ENCODE peak calls at places on chromosomes 3 and 15, in seven cellular contexts. R is K562, W is SK-N-SH, G is HCT116, M is HepG2, J is GM12878, H is H1. E is an unnamed sample.

GRCh38 chr3:142429582-142429981 is 18.3 kb downstream of the XRN1 start:
- DNase-seq in R (no peak), W (no peak), G (no peak), M (no peak), J (no peak), H (no peak), E (no peak)

GRCh38 chr3:187211532-187212274 is 14.4 kb downstream of the RTP1 start:
- DNase-seq in R (no peak), W (no peak), G (no peak), M (no peak), J (no peak), H (no peak), E (no peak)

GRCh38 chr3:126340081-126340511 is 17.1 kb downstream of the KLF15 start:
- DNase-seq in R (no peak), W (no peak), G (no peak), M (no peak), J (no peak), H (no peak), E (no peak)

GRCh38 chr3:76307556-76307955 is 522.2 kb upstream of the ZNF717 start:
- DNase-seq in R (no peak), W (no peak), G (no peak), M (no peak), J (no peak), H (no peak), E (no peak)

GRCh38 chr3:54146383-54147239 is 24.3 kb downstream of the CACNA2D3 start:
- DNase-seq in R (peak; percentile 7), W (peak; percentile 82), G (peak; percentile 4), M (peak; percentile 25), J (no peak), H (no peak), E (peak; percentile 46)

GRCh38 chr15:100733088-100733487 is 130.7 kb downstream of the ASB7 start:
- DNase-seq in R (no peak), W (peak; percentile 3), G (no peak), M (no peak), J (no peak), H (no peak), E (no peak)

GRCh38 chr15:51086409-51086808 is 8.3 kb downstream of the TNFAIP8L3 start:
- DNase-seq in R (no peak), W (no peak), G (no peak), M (no peak), J (no peak), H (no peak), E (no peak)

GRCh38 chr3:57918123-57918837 is 89.9 kb upstream of the FLNB start:
- DNase-seq in R (no peak), W (no peak), G (no peak), M (no peak), J (no peak), H (no peak), E (no peak)

GRCh38 chr3:55704521-55704920 is 217.4 kb upstream of the WNT5A start:
- DNase-seq in R (no peak), W (no peak), G (no peak), M (no peak), J (no peak), H (no peak), E (no peak)

GRCh38 chr15:51132384-51133139 is 37.9 kb upstream of the TNFAIP8L3 start:
- DNase-seq in R (peak; percentile 56), W (peak; percentile 45), G (peak; percentile 15), M (peak; percentile 28), J (no peak), H (no peak), E (peak; percentile 39)

GRCh38 chr3:117790256-117790987 is 1080.8 kb downstream of the TUSC7 start:
- DNase-seq in R (no peak), W (no peak), G (no peak), M (no peak), J (no peak), H (no peak), E (no peak)

GRCh38 chr3:126127452-126127851 is 43.5 kb upstream of the SLC41A3 start:
- DNase-seq in R (no peak), W (no peak), G (no peak), M (no peak), J (no peak), H (no peak), E (no peak)

GRCh38 chr15:60859996-60860494 is 369.1 kb downstream of the RORA start:
- DNase-seq in R (no peak), W (no peak), G (no peak), M (no peak), J (no peak), H (no peak), E (no peak)

GRCh38 chr3:134094491-134094890 is 64.8 kb upstream of the SLCO2A1 start:
- DNase-seq in R (no peak), W (no peak), G (no peak), M (no peak), J (no peak), H (no peak), E (no peak)

GRCh38 chr15:57218826-57219576 is 157.3 kb upstream of the CGNL1 start:
- DNase-seq in R (no peak), W (peak; percentile 27), G (no peak), M (no peak), J (no peak), H (no peak), E (peak; percentile 38)

GRCh38 chr3:156978471-156978961 is 152.4 kb downstream of the LEKR1 start:
- DNase-seq in R (no peak), W (no peak), G (no peak), M (no peak), J (peak; percentile 83), H (no peak), E (no peak)

GRCh38 chr15:70362911-70363310 is 265.2 kb upstream of the TLE3 start:
- DNase-seq in R (peak; percentile 20), W (peak; percentile 71), G (peak; percentile 8), M (peak; percentile 17), J (no peak), H (peak; percentile 13), E (no peak)

GRCh38 chr15:62889734-62890505 is 152.6 kb upstream of the TPM1 start:
- DNase-seq in R (no peak), W (no peak), G (no peak), M (no peak), J (no peak), H (no peak), E (peak; percentile 44)

GRCh38 chr3:154953538-154953937 is 126.6 kb upstream of the MME start:
- DNase-seq in R (no peak), W (no peak), G (no peak), M (no peak), J (no peak), H (no peak), E (no peak)

GRCh38 chr15:80182611-80183210 is 29.9 kb downstream of the FAH start:
- DNase-seq in R (no peak), W (no peak), G (no peak), M (no peak), J (no peak), H (no peak), E (no peak)

GRCh38 chr3:53170325-53171108 is 9.5 kb downstream of the PRKCD start:
- DNase-seq in R (no peak), W (no peak), G (no peak), M (peak; percentile 51), J (peak; percentile 66), H (no peak), E (no peak)

GRCh38 chr3:183386651-183387050 is 41.8 kb downstream of the MCF2L2 start:
- DNase-seq in R (no peak), W (no peak), G (no peak), M (no peak), J (no peak), H (no peak), E (no peak)
- TF ChIP-seq JUND in R (no peak), W (no peak), G (no peak), M (no peak), J (no peak), H (no peak), E (no peak)

GRCh38 chr3:49906004-49906860 is 2.6 kb upstream of the MST1R start:
- DNase-seq in R (peak; percentile 76), W (peak; percentile 87), G (peak; percentile 55), M (peak; percentile 33), J (no peak), H (no peak), E (peak; percentile 57)
- TF ChIP-seq JUND in R (peak; percentile 16), W (no peak), G (no peak), M (no peak), J (no peak), H (no peak), E (no peak)

GRCh38 chr3:124731760-124732159 is 1.5 kb downstream of the UMPS start:
- DNase-seq in R (no peak), W (no peak), G (no peak), M (no peak), J (no peak), H (no peak), E (no peak)

GRCh38 chr3:124730129-124730919 is at the start of gene UMPS:
- DNase-seq in R (peak; percentile 89), W (peak; percentile 92), G (peak; percentile 58), M (peak; percentile 83), J (peak; percentile 51), H (no peak), E (peak; percentile 89)

DNA sequence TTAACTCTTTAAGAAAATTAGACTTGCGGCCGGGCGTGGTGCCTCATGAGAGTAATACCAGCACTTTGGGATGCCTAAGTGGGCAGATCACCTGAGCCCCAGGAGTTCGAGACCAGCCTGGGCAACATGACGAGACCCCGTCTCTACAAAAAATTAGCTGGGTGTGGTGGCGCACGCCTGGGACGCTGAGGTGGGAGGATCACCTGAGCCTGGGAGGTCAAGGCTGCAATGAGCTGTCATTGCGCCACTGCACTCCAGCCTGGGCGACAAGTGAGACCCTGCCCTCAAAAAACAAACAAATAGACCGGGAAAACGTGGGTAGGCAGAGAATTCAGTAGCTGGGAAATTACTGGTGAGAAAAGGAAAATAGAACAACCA is 657 bp downstream of the UMPS start:
- DNase-seq in R (no peak), W (no peak), G (no peak), M (peak; percentile 74), J (no peak), H (no peak), E (no peak)
- TF ChIP-seq JUND in R (no peak), W (no peak), G (no peak), M (peak; percentile 24), J (no peak), H (no peak), E (no peak)

GRCh38 chr3:115399751-115400150 is 223.6 kb upstream of the GAP43 start:
- DNase-seq in R (no peak), W (no peak), G (no peak), M (no peak), J (no peak), H (no peak), E (no peak)

GRCh38 chr3:115401298-115401697 is 222.0 kb upstream of the GAP43 start:
- DNase-seq in R (no peak), W (no peak), G (no peak), M (no peak), J (no peak), H (no peak), E (no peak)

GRCh38 chr3:115396801-115397200 is 226.5 kb upstream of the GAP43 start:
- DNase-seq in R (no peak), W (no peak), G (no peak), M (no peak), J (no peak), H (no peak), E (no peak)

GRCh38 chr3:115398481-115398880 is 224.8 kb upstream of the GAP43 start:
- DNase-seq in R (no peak), W (no peak), G (no peak), M (no peak), J (no peak), H (no peak), E (no peak)

DNA sequence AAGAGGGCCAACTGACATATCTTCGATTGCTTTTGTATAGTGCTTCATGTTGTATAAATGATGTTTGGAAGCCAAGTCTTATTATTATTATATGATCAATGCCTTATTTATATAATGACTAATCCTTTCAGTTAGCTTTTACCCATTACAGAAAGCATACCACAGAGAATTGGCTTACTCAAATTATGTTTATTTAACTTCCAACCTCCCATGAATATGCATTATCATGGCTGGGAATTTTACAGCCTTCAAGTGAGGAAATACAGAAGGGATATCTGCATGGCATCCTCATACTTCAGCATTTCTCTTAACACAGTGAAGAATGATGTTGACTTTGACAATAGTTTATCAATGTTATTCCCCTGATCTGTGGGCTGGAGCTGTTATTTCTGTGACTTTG is 225.9 kb upstream of the GAP43 start:
- DNase-seq in R (no peak), W (no peak), G (no peak), M (no peak), J (no peak), H (no peak), E (no peak)
- TF ChIP-seq JUND in R (no peak), W (no peak), G (no peak), M (no peak), J (no peak), H (no peak), E (no peak)